ENCODE peak calls at places on chromosome 6, in seven cellular contexts. One of them, this sample, is unnamed.

GRCh38 chr6:37480118-37480736 is 19.5 kb downstream of the CCDC167 start:
- DNase-seq in H1: no peak
- DNase-seq in HepG2: no peak
- DNase-seq in SK-N-SH: no peak
- DNase-seq in K562: no peak
- DNase-seq in HCT116: no peak
- DNase-seq in GM12878: no peak
- DNase-seq in this sample: peak; percentile 31

GRCh38 chr6:43627008-43627825 is 1.8 kb downstream of the GTPBP2 start:
- DNase-seq in H1: no peak
- DNase-seq in HepG2: peak; percentile 89
- DNase-seq in SK-N-SH: peak; percentile 75
- DNase-seq in K562: peak; percentile 85
- DNase-seq in HCT116: peak; percentile 78
- DNase-seq in GM12878: peak; percentile 23
- DNase-seq in this sample: peak; percentile 86

GRCh38 chr6:5285526-5285925 is 24.2 kb downstream of the FARS2 start:
- DNase-seq in H1: no peak
- DNase-seq in HepG2: no peak
- DNase-seq in SK-N-SH: no peak
- DNase-seq in K562: no peak
- DNase-seq in HCT116: no peak
- DNase-seq in GM12878: no peak
- DNase-seq in this sample: no peak

GRCh38 chr6:108707328-108707976 is 140.8 kb upstream of the ARMC2 start:
- DNase-seq in H1: no peak
- DNase-seq in HepG2: peak; percentile 15
- DNase-seq in SK-N-SH: no peak
- DNase-seq in K562: no peak
- DNase-seq in HCT116: no peak
- DNase-seq in GM12878: no peak
- DNase-seq in this sample: peak; percentile 9

GRCh38 chr6:159043236-159043635 is 1.6 kb downstream of the TAGAP start:
- DNase-seq in H1: no peak
- DNase-seq in HepG2: no peak
- DNase-seq in SK-N-SH: no peak
- DNase-seq in K562: no peak
- DNase-seq in HCT116: no peak
- DNase-seq in GM12878: no peak
- DNase-seq in this sample: no peak

GRCh38 chr6:130187335-130188206 is 35.2 kb downstream of the SAMD3 start:
- DNase-seq in H1: no peak
- DNase-seq in HepG2: no peak
- DNase-seq in SK-N-SH: no peak
- DNase-seq in K562: no peak
- DNase-seq in HCT116: no peak
- DNase-seq in GM12878: no peak
- DNase-seq in this sample: no peak

GRCh38 chr6:154370545-154370944 is 13.9 kb upstream of the IPCEF1 start:
- DNase-seq in H1: no peak
- DNase-seq in HepG2: peak; percentile 25
- DNase-seq in SK-N-SH: peak; percentile 52
- DNase-seq in K562: no peak
- DNase-seq in HCT116: peak; percentile 18
- DNase-seq in GM12878: no peak
- DNase-seq in this sample: peak; percentile 20

GRCh38 chr6:25022140-25022553 is 86.4 kb upstream of the RIPOR2 start:
- DNase-seq in H1: no peak
- DNase-seq in HepG2: no peak
- DNase-seq in SK-N-SH: no peak
- DNase-seq in K562: no peak
- DNase-seq in HCT116: no peak
- DNase-seq in GM12878: no peak
- DNase-seq in this sample: no peak

GRCh38 chr6:103854059-103854458 is 1005.7 kb downstream of the HACE1 start:
- DNase-seq in H1: no peak
- DNase-seq in HepG2: no peak
- DNase-seq in SK-N-SH: no peak
- DNase-seq in K562: no peak
- DNase-seq in HCT116: no peak
- DNase-seq in GM12878: no peak
- DNase-seq in this sample: no peak

GRCh38 chr6:69416739-69417138 is 380.1 kb downstream of the LMBRD1 start:
- DNase-seq in H1: no peak
- DNase-seq in HepG2: no peak
- DNase-seq in SK-N-SH: no peak
- DNase-seq in K562: no peak
- DNase-seq in HCT116: no peak
- DNase-seq in GM12878: no peak
- DNase-seq in this sample: no peak
- TF ChIP-seq JUND in H1: no peak
- TF ChIP-seq JUND in HepG2: no peak
- TF ChIP-seq JUND in SK-N-SH: no peak
- TF ChIP-seq JUND in K562: no peak
- TF ChIP-seq JUND in HCT116: no peak
- TF ChIP-seq JUND in GM12878: no peak
- TF ChIP-seq JUND in this sample: no peak

DNA sequence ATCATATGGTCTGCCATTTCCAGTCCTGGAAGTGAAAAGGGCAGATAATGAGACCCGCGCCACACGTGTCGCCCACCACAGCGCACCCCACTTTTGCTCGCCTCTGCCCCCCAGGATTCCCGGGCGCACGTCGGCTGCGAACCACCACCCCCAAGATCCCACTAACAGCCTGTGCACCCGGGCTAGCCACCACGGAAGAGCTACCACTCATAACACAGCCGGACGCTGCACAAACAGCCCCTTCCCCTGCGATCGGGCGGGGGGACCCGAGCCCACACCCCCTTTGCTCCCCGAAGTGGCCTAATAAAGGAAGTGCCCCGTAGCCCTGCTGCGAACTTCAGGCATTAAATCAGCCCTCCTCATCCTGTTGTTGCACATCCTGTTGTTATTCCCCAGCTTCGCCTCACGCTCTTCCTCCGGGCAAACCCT is 506 bp downstream of the CITED2 start:
- DNase-seq in H1: no peak
- DNase-seq in HepG2: no peak
- DNase-seq in SK-N-SH: no peak
- DNase-seq in K562: peak; percentile 17
- DNase-seq in HCT116: no peak
- DNase-seq in GM12878: no peak
- DNase-seq in this sample: no peak
- TF ChIP-seq JUND in H1: no peak
- TF ChIP-seq JUND in HepG2: no peak
- TF ChIP-seq JUND in SK-N-SH: no peak
- TF ChIP-seq JUND in K562: no peak
- TF ChIP-seq JUND in HCT116: no peak
- TF ChIP-seq JUND in GM12878: no peak
- TF ChIP-seq JUND in this sample: no peak

GRCh38 chr6:12047792-12048432 is 35.8 kb downstream of the HIVEP1 start:
- DNase-seq in H1: no peak
- DNase-seq in HepG2: no peak
- DNase-seq in SK-N-SH: no peak
- DNase-seq in K562: no peak
- DNase-seq in HCT116: no peak
- DNase-seq in GM12878: no peak
- DNase-seq in this sample: no peak

GRCh38 chr6:12048609-12049008 is 36.5 kb downstream of the HIVEP1 start:
- DNase-seq in H1: no peak
- DNase-seq in HepG2: no peak
- DNase-seq in SK-N-SH: no peak
- DNase-seq in K562: no peak
- DNase-seq in HCT116: no peak
- DNase-seq in GM12878: no peak
- DNase-seq in this sample: no peak

GRCh38 chr6:12049165-12049564 is 37.1 kb downstream of the HIVEP1 start:
- DNase-seq in H1: no peak
- DNase-seq in HepG2: no peak
- DNase-seq in SK-N-SH: no peak
- DNase-seq in K562: no peak
- DNase-seq in HCT116: no peak
- DNase-seq in GM12878: no peak
- DNase-seq in this sample: no peak

GRCh38 chr6:12047304-12047703 is 35.2 kb downstream of the HIVEP1 start:
- DNase-seq in H1: no peak
- DNase-seq in HepG2: no peak
- DNase-seq in SK-N-SH: no peak
- DNase-seq in K562: no peak
- DNase-seq in HCT116: no peak
- DNase-seq in GM12878: no peak
- DNase-seq in this sample: no peak

GRCh38 chr6:12051861-12052368 is 39.8 kb downstream of the HIVEP1 start:
- DNase-seq in H1: no peak
- DNase-seq in HepG2: no peak
- DNase-seq in SK-N-SH: no peak
- DNase-seq in K562: no peak
- DNase-seq in HCT116: no peak
- DNase-seq in GM12878: peak; percentile 92
- DNase-seq in this sample: no peak
- TF ChIP-seq JUND in H1: no peak
- TF ChIP-seq JUND in HepG2: no peak
- TF ChIP-seq JUND in SK-N-SH: no peak
- TF ChIP-seq JUND in K562: no peak
- TF ChIP-seq JUND in HCT116: no peak
- TF ChIP-seq JUND in GM12878: peak; percentile 92
- TF ChIP-seq JUND in this sample: no peak

GRCh38 chr6:54903884-54904283 is 57.3 kb downstream of the FAM83B start:
- DNase-seq in H1: no peak
- DNase-seq in HepG2: no peak
- DNase-seq in SK-N-SH: no peak
- DNase-seq in K562: no peak
- DNase-seq in HCT116: no peak
- DNase-seq in GM12878: no peak
- DNase-seq in this sample: no peak

GRCh38 chr6:54899986-54900385 is 53.4 kb downstream of the FAM83B start:
- DNase-seq in H1: no peak
- DNase-seq in HepG2: no peak
- DNase-seq in SK-N-SH: no peak
- DNase-seq in K562: no peak
- DNase-seq in HCT116: no peak
- DNase-seq in GM12878: no peak
- DNase-seq in this sample: no peak

GRCh38 chr6:54897462-54898189 is 51.1 kb downstream of the FAM83B start:
- DNase-seq in H1: no peak
- DNase-seq in HepG2: no peak
- DNase-seq in SK-N-SH: no peak
- DNase-seq in K562: no peak
- DNase-seq in HCT116: no peak
- DNase-seq in GM12878: no peak
- DNase-seq in this sample: no peak

GRCh38 chr6:54896302-54896701 is 49.7 kb downstream of the FAM83B start:
- DNase-seq in H1: no peak
- DNase-seq in HepG2: no peak
- DNase-seq in SK-N-SH: no peak
- DNase-seq in K562: no peak
- DNase-seq in HCT116: no peak
- DNase-seq in GM12878: no peak
- DNase-seq in this sample: no peak

DNA sequence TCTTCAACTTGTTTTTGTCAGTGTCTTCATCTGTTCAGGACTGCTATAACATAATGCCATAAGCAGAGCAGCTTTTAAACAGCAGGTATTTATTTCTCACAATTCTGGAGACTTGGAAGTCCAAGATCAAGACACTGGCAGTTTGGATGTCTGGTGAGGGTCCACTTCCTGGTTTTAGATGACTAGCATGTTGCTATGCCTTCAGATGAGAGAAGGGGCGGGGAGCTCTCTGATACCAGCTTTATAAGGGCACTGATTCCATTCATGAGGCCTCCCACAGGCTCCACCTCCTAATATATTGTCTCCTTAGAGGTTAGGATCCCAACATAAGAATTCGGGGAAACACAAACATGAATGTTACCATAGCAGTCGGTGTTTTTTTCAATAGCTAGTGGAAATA is 52.9 kb downstream of the FAM83B start:
- DNase-seq in H1: no peak
- DNase-seq in HepG2: no peak
- DNase-seq in SK-N-SH: no peak
- DNase-seq in K562: no peak
- DNase-seq in HCT116: no peak
- DNase-seq in GM12878: no peak
- DNase-seq in this sample: no peak
- TF ChIP-seq JUND in H1: no peak
- TF ChIP-seq JUND in HepG2: no peak
- TF ChIP-seq JUND in SK-N-SH: no peak
- TF ChIP-seq JUND in K562: no peak
- TF ChIP-seq JUND in HCT116: no peak
- TF ChIP-seq JUND in GM12878: no peak
- TF ChIP-seq JUND in this sample: no peak

GRCh38 chr6:119322034-119322433 is 27.5 kb downstream of the MAN1A1 start:
- DNase-seq in H1: no peak
- DNase-seq in HepG2: no peak
- DNase-seq in SK-N-SH: no peak
- DNase-seq in K562: no peak
- DNase-seq in HCT116: no peak
- DNase-seq in GM12878: no peak
- DNase-seq in this sample: no peak

GRCh38 chr6:119324718-119325117 is 24.8 kb downstream of the MAN1A1 start:
- DNase-seq in H1: no peak
- DNase-seq in HepG2: no peak
- DNase-seq in SK-N-SH: peak; percentile 50
- DNase-seq in K562: peak; percentile 57
- DNase-seq in HCT116: no peak
- DNase-seq in GM12878: no peak
- DNase-seq in this sample: no peak

GRCh38 chr6:119323926-119324325 is 25.6 kb downstream of the MAN1A1 start:
- DNase-seq in H1: no peak
- DNase-seq in HepG2: peak; percentile 43
- DNase-seq in SK-N-SH: no peak
- DNase-seq in K562: no peak
- DNase-seq in HCT116: no peak
- DNase-seq in GM12878: no peak
- DNase-seq in this sample: no peak

GRCh38 chr6:119323478-119323877 is 26.1 kb downstream of the MAN1A1 start:
- DNase-seq in H1: no peak
- DNase-seq in HepG2: no peak
- DNase-seq in SK-N-SH: no peak
- DNase-seq in K562: no peak
- DNase-seq in HCT116: peak; percentile 27
- DNase-seq in GM12878: no peak
- DNase-seq in this sample: no peak

GRCh38 chr6:119322715-119323350 is 26.7 kb downstream of the MAN1A1 start:
- DNase-seq in H1: no peak
- DNase-seq in HepG2: no peak
- DNase-seq in SK-N-SH: no peak
- DNase-seq in K562: no peak
- DNase-seq in HCT116: peak; percentile 33
- DNase-seq in GM12878: no peak
- DNase-seq in this sample: no peak
- TF ChIP-seq JUND in H1: no peak
- TF ChIP-seq JUND in HepG2: no peak
- TF ChIP-seq JUND in SK-N-SH: no peak
- TF ChIP-seq JUND in K562: no peak
- TF ChIP-seq JUND in HCT116: peak; percentile 49
- TF ChIP-seq JUND in GM12878: no peak
- TF ChIP-seq JUND in this sample: no peak